ENCODE peak calls at places on chromosomes 6 and 20, in five cellular contexts. D is dorsolateral prefrontal cortex; A is GM23338; H is CD8-positive, alpha-beta T cell; C is stomach. J is an unnamed sample.

GRCh38 chr6:118134257-118134656 is 227.2 kb downstream of the SLC35F1 start:
- DNase-seq in H (no peak), C (no peak), D (no peak), A (no peak), J (no peak)

GRCh38 chr6:133594551-133594950 is 294.4 kb upstream of the TCF21 start:
- DNase-seq in D (no peak), A (no peak), C (no peak), H (no peak), J (no peak)

GRCh38 chr6:1869766-1870165 is 260.1 kb downstream of the FOXC1 start:
- DNase-seq in H (no peak), C (no peak), A (no peak), D (no peak), J (no peak)

GRCh38 chr6:3451498-3451897 is 5.4 kb downstream of the SLC22A23 start:
- DNase-seq in C (no peak), H (no peak), D (no peak), A (no peak), J (no peak)

GRCh38 chr6:168660400-168660945 is 219.5 kb downstream of the SMOC2 start:
- DNase-seq in H (no peak), C (no peak), A (no peak), D (no peak), J (no peak)

GRCh38 chr6:1325471-1326309 is 13.8 kb downstream of the FOXQ1 start:
- DNase-seq in D (no peak), C (peak; percentile 66), H (no peak), A (no peak), J (no peak)

GRCh38 chr20:16966276-16966880 is 218.2 kb downstream of the OTOR start:
- DNase-seq in D (no peak), H (no peak), C (no peak), A (no peak), J (no peak)

GRCh38 chr6:111242452-111242851 is 155.1 kb downstream of the SLC16A10 start:
- DNase-seq in H (no peak), D (no peak), C (no peak), A (no peak), J (no peak)

GRCh38 chr6:41167173-41167963 is 4.5 kb upstream of the TREM2 start:
- DNase-seq in C (no peak), D (no peak), A (peak; percentile 69), H (no peak), J (peak; percentile 14)

GRCh38 chr6:150008588-150008987 is 16.7 kb downstream of the RAET1L start:
- DNase-seq in H (peak; percentile 49), C (peak; percentile 60), A (no peak), D (no peak), J (no peak)

GRCh38 chr6:158047120-158047518 is 65.5 kb downstream of the SYNJ2 start:
- DNase-seq in H (peak; percentile 43), C (no peak), D (no peak), A (no peak), J (no peak)

GRCh38 chr6:112117554-112117953 is 30.2 kb downstream of the FAM229B start:
- DNase-seq in C (no peak), D (no peak), H (no peak), A (no peak), J (no peak)

GRCh38 chr6:147958683-147959082 is 384.0 kb upstream of the SASH1 start:
- DNase-seq in C (peak; percentile 59), H (no peak), D (no peak), A (no peak), J (no peak)

GRCh38 chr20:8132632-8133587 is 844 bp downstream of the PLCB1 start:
- DNase-seq in D (peak; percentile 18), A (peak; percentile 51), H (peak; percentile 39), C (peak; percentile 46), J (no peak)

GRCh38 chr6:39061182-39061581 is 12.6 kb downstream of the GLP1R start:
- DNase-seq in A (no peak), H (no peak), D (no peak), C (no peak), J (no peak)

GRCh38 chr6:72305971-72306370 is 315.9 kb upstream of the KCNQ5 start:
- DNase-seq in A (no peak), D (no peak), H (no peak), C (no peak), J (no peak)

GRCh38 chr6:18823782-18824386 is 436.7 kb downstream of the RNF144B start:
- DNase-seq in D (no peak), A (peak; percentile 89), H (no peak), C (no peak), J (peak; percentile 46)
- TF ChIP-seq CTCF in D (no peak), A (peak; percentile 96), H (peak; percentile 43), C (no peak), J (peak; percentile 69)

GRCh38 chr20:19756756-19757486 is 1.1 kb upstream of the RIN2 start:
- DNase-seq in C (peak; percentile 40), A (no peak), H (no peak), D (no peak), J (no peak)
- TF ChIP-seq CTCF in C (no peak), A (no peak), H (no peak), D (no peak), J (no peak)

DNA sequence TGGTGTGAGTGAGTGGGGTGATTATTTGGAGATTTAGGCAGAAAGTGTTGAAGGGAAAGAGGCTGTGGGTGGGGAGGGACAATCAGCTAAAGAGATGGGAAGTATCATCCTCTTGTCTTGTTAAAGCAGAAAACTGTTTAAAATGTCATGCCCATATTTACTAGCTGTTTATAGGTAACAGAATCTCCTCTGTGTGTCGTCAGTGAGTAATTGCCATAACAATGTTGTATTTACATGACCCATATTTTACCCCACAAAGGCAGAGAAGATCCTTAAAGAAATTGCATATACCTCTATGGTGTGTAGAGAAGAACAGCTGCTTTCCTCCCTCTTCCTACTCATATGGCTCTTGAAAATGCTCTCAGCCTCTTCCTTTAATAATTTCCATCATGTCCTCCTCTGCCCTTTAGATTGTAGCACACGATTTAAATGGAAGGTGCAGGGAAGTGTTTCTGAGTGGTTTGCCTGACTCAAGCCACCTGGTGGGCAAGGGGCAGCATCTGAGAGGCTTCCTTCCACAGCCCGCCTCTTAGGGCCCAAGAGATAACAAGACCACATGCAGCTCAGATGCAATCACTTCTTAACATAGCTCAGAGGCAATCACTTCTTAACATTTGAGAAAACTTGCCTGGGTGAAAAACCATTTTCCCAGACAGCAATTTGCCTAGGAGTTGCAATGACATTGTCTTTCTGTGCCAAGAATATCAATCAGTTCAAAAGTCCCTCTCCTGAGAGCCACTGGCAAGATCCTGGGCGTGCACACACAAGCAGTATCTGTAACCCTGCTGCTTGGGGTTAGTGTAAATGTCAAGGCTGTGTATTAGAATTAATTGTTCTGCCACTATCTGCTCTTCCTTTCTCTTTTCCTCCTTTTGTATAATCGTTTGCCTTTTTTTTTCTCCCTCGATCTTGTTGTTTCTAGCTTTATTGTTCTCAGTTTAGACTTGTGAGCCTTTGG is 44.1 kb upstream of the EDN1 start:
- DNase-seq in A (peak; percentile 24), D (no peak), C (no peak), H (no peak), J (no peak)
- TF ChIP-seq CTCF in A (peak; percentile 19), D (no peak), C (no peak), H (no peak), J (no peak)

GRCh38 chr20:48156521-48156920 is 371.2 kb upstream of the SULF2 start:
- DNase-seq in C (no peak), D (no peak), H (no peak), A (no peak), J (no peak)
- TF ChIP-seq CTCF in C (no peak), D (no peak), H (no peak), A (no peak), J (no peak)

GRCh38 chr20:34873583-34874093 is 982 bp upstream of the GGT7 start:
- DNase-seq in D (no peak), C (no peak), A (no peak), H (no peak), J (no peak)

GRCh38 chr20:34875657-34876160 is 703 bp upstream of the ACSS2 start:
- DNase-seq in C (no peak), A (no peak), D (no peak), H (no peak), J (no peak)

GRCh38 chr20:34872604-34873224 is at the start of gene GGT7:
- DNase-seq in H (peak; percentile 84), D (peak; percentile 89), A (peak; percentile 93), C (peak; percentile 89), J (peak; percentile 92)

GRCh38 chr20:34871966-34872603 is 571 bp downstream of the GGT7 start:
- DNase-seq in D (no peak), C (no peak), H (no peak), A (peak; percentile 20), J (no peak)

GRCh38 chr20:34874094-34874654 is 1.5 kb upstream of the GGT7 start:
- DNase-seq in D (peak; percentile 58), A (peak; percentile 93), C (peak; percentile 86), H (peak; percentile 40), J (peak; percentile 75)
- TF ChIP-seq CTCF in D (peak; percentile 83), A (peak; percentile 82), C (peak; percentile 71), H (peak; percentile 45), J (peak; percentile 89)

GRCh38 chr6:106300944-106301343 is 24.6 kb downstream of the ATG5 start:
- DNase-seq in A (peak; percentile 53), D (no peak), C (no peak), H (no peak), J (no peak)
- TF ChIP-seq CTCF in A (peak; percentile 61), D (peak; percentile 57), C (peak; percentile 28), H (peak; percentile 40), J (peak; percentile 68)

GRCh38 chr6:80094017-80094416 is 12.5 kb upstream of the BCKDHB start:
- DNase-seq in D (no peak), H (no peak), C (no peak), A (peak; percentile 41), J (no peak)
- TF ChIP-seq CTCF in D (peak; percentile 59), H (peak; percentile 83), C (peak; percentile 48), A (peak; percentile 72), J (peak; percentile 76)

GRCh38 chr6:125211352-125211751 is 57.8 kb downstream of the TPD52L1 start:
- DNase-seq in C (no peak), D (no peak), A (no peak), H (no peak), J (no peak)
- TF ChIP-seq CTCF in C (no peak), D (no peak), A (no peak), H (no peak), J (no peak)